ENCODE peak calls at places on chromosomes 4 and X, in ten cellular contexts. H is ascending aorta; V is ovary; E is fibroblast of mammary gland; B is aorta; G is testis; L is IMR-90; N is trophoblast cell; J is transverse colon; X is CD8-positive, alpha-beta memory T cell. K is an unnamed sample.

GRCh38 chr4:25020240-25020639 is 10.5 kb downstream of the LGI2 start:
- DNase-seq in H (no peak), V (no peak), E (peak; percentile 94), B (no peak), G (no peak), L (no peak), N (peak; percentile 95), J (no peak), X (no peak), K (no peak)

GRCh38 chr4:183426507-183426906 is 17.9 kb upstream of the CDKN2AIP start:
- DNase-seq in H (no peak), V (no peak), E (no peak), B (no peak), G (no peak), L (no peak), N (no peak), J (no peak), X (no peak), K (no peak)

GRCh38 chr4:183554878-183555585 is 50.2 kb downstream of the ING2 start:
- DNase-seq in H (no peak), V (no peak), E (no peak), B (peak; percentile 28), G (no peak), L (no peak), N (peak; percentile 45), J (no peak), X (no peak), K (no peak)

GRCh38 chrX:103823591-103823990 is 8.5 kb downstream of the RAB9B start:
- DNase-seq in H (no peak), V (no peak), E (peak; percentile 9), B (no peak), G (no peak), L (peak; percentile 19), N (no peak), J (no peak), X (no peak), K (no peak)

GRCh38 chr4:102869569-102870227 is 906 bp downstream of the CISD2 start:
- DNase-seq in H (no peak), V (no peak), E (no peak), B (no peak), G (no peak), L (peak; percentile 2), N (no peak), J (no peak), X (no peak), K (no peak)

GRCh38 chr4:184440593-184441358 is 33.6 kb downstream of the IRF2 start:
- DNase-seq in H (no peak), V (no peak), E (no peak), B (no peak), G (no peak), L (no peak), N (no peak), J (no peak), X (no peak), K (no peak)

GRCh38 chr4:41537267-41537890 is 578 bp upstream of the LIMCH1 start:
- DNase-seq in H (no peak), V (no peak), E (no peak), B (no peak), G (no peak), L (no peak), N (peak; percentile 42), J (no peak), X (no peak), K (no peak)

GRCh38 chrX:68721991-68722860 is 74.8 kb downstream of the STARD8 start:
- DNase-seq in H (no peak), V (no peak), E (no peak), B (no peak), G (no peak), L (no peak), N (no peak), J (no peak), X (no peak), K (no peak)

GRCh38 chr4:3293410-3294391 is 880 bp downstream of the RGS12 start:
- DNase-seq in H (no peak), V (no peak), E (no peak), B (peak; percentile 80), G (no peak), L (no peak), N (no peak), J (no peak), X (no peak), K (no peak)

GRCh38 chr4:152089564-152089963 is 328.8 kb upstream of the GATB start:
- DNase-seq in H (no peak), V (no peak), E (no peak), B (no peak), G (no peak), L (no peak), N (no peak), J (no peak), X (no peak), K (no peak)

GRCh38 chr4:154073107-154073817 is 284.4 kb upstream of the SFRP2 start:
- DNase-seq in H (no peak), V (no peak), E (peak; percentile 92), B (no peak), G (no peak), L (no peak), N (no peak), J (no peak), X (no peak), K (no peak)

GRCh38 chrX:25873196-25873595 is 264.9 kb upstream of the MAGEB18 start:
- DNase-seq in H (no peak), V (no peak), E (peak; percentile 41), B (no peak), G (no peak), L (no peak), N (no peak), J (no peak), X (no peak), K (no peak)

GRCh38 chr4:182810103-182810605 is 107.0 kb downstream of the DCTD start:
- DNase-seq in H (no peak), V (no peak), E (no peak), B (no peak), G (no peak), L (no peak), N (no peak), J (no peak), X (no peak), K (no peak)

GRCh38 chrX:123964155-123964554 is 2.6 kb downstream of the STAG2 start:
- DNase-seq in H (no peak), V (no peak), E (peak; percentile 30), B (no peak), G (no peak), L (peak; percentile 43), N (no peak), J (no peak), X (no peak), K (no peak)

GRCh38 chr4:1291996-1292702 is 2.5 kb downstream of the MAEA start:
- DNase-seq in H (no peak), V (no peak), E (no peak), B (peak; percentile 67), G (no peak), L (no peak), N (no peak), J (no peak), X (no peak), K (peak; percentile 17)

GRCh38 chr4:1288786-1289185 is 905 bp upstream of the MAEA start:
- DNase-seq in H (no peak), V (no peak), E (no peak), B (no peak), G (no peak), L (no peak), N (no peak), J (no peak), X (no peak), K (no peak)

GRCh38 chr4:1289232-1290164 is at the start of gene MAEA:
- DNase-seq in H (peak; percentile 85), V (peak; percentile 94), E (peak; percentile 95), B (peak; percentile 99), G (peak; percentile 97), L (peak; percentile 95), N (peak; percentile 98), J (peak; percentile 98), X (peak; percentile 94), K (peak; percentile 97)

GRCh38 chr4:1290165-1290977 is 680 bp downstream of the MAEA start:
- DNase-seq in H (no peak), V (no peak), E (no peak), B (no peak), G (peak; percentile 38), L (peak; percentile 4), N (peak; percentile 77), J (peak; percentile 56), X (no peak), K (no peak)

GRCh38 chr4:1291091-1291490 is 1.4 kb downstream of the MAEA start:
- DNase-seq in H (no peak), V (no peak), E (no peak), B (no peak), G (no peak), L (no peak), N (no peak), J (no peak), X (no peak), K (peak; percentile 35)
- H3K4me3 ChIP-seq in H (peak overlapping the region; percentile 86), V (peak overlapping the region; percentile 97), E (peak overlapping the region; percentile 82), B (no peak overlapping the region), G (no peak overlapping the region), L (peak overlapping the region; percentile 92), N (no peak overlapping the region), J (peak overlapping the region; percentile 98), X (peak overlapping the region; percentile 88), K (peak overlapping the region; percentile 92)

GRCh38 chr4:104493071-104493831 is 1.4 kb downstream of the CXXC4 start:
- DNase-seq in H (no peak), V (no peak), E (no peak), B (no peak), G (no peak), L (no peak), N (no peak), J (no peak), X (no peak), K (no peak)
- H3K4me3 ChIP-seq in H (no peak overlapping the region), V (no peak overlapping the region), E (no peak overlapping the region), B (no peak overlapping the region), G (no peak overlapping the region), L (no peak overlapping the region), N (no peak overlapping the region), J (no peak overlapping the region), X (no peak overlapping the region), K (no peak overlapping the region)

GRCh38 chr4:78186597-78187543 is 129.7 kb downstream of the FRAS1 start:
- DNase-seq in H (no peak), V (no peak), E (no peak), B (no peak), G (no peak), L (no peak), N (no peak), J (no peak), X (no peak), K (no peak)
- H3K4me3 ChIP-seq in H (no peak overlapping the region), V (no peak overlapping the region), E (no peak overlapping the region), B (no peak overlapping the region), G (no peak overlapping the region), L (no peak overlapping the region), N (no peak overlapping the region), J (no peak overlapping the region), X (no peak overlapping the region), K (no peak overlapping the region)

DNA sequence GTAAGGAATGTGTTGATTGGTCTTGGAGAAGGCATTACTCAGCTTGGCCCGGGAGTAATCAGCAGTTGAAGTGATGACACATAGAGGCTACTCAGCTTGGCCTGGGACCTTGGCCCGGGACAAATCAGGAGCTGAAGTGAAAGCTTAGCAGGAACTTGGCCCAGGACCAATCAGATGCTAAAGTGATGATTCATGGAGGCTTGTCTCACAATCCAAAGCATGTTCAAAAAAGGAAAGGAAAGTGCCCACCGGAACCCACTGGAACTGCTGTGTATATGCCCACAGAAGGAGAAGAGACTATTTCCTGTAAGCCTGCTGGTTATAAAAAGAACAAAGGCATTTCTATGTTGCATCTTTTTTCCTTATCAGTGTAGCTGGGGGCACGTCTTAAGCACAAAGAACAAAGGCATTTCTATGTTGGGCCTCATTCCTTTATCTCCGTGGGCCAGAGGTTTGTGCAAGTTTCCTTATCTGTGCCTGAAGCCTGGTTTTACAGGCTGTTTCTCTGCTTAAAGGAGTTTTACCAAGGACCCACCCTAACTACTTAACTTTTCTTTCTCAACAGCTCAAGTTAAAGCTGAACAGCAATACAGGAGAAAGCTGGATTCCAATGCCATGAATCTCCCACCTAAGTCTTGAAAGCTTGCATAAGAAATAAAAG is 1176.7 kb downstream of the NLGN4X start:
- DNase-seq in H (peak; percentile 61), V (no peak), E (peak; percentile 47), B (peak; percentile 86), G (peak; percentile 89), L (no peak), N (peak; percentile 32), J (peak; percentile 13), X (no peak), K (peak; percentile 20)
- H3K4me3 ChIP-seq in H (no peak overlapping the region), V (no peak overlapping the region), E (no peak overlapping the region), B (no peak overlapping the region), G (no peak overlapping the region), L (no peak overlapping the region), N (no peak overlapping the region), J (no peak overlapping the region), X (no peak overlapping the region), K (no peak overlapping the region)

K was measured in right lobe of liver.